ENCODE peak calls at places on chromosome 7, in four cellular contexts. M is AG10803, I is astrocyte, G is tibial nerve. K is an unnamed sample.

GRCh38 chr7:128710391-128710930 is 28.7 kb upstream of the CALU start:
- DNase-seq in M (peak), I (no peak), G (no peak), K (no peak)

GRCh38 chr7:98086231-98086855 is 20.3 kb upstream of the LMTK2 start:
- DNase-seq in M (no peak), I (no peak), G (no peak), K (no peak)

GRCh38 chr7:130940907-130941306 is 206.9 kb upstream of the KLF14 start:
- DNase-seq in M (no peak), I (no peak), G (no peak), K (no peak)

GRCh38 chr7:27161721-27162547 is 3.4 kb downstream of the HOXA9 start:
- DNase-seq in M (no peak), I (no peak), G (peak), K (no peak)

GRCh38 chr7:5001003-5001402 is 42.0 kb upstream of the MMD2 start:
- DNase-seq in M (no peak), I (no peak), G (no peak), K (no peak)

GRCh38 chr7:67566101-67566500 is 569.5 kb downstream of the TYW1 start:
- DNase-seq in M (peak), I (no peak), G (no peak), K (no peak)

GRCh38 chr7:6395898-6396582 is 51.7 kb downstream of the DAGLB start:
- DNase-seq in M (no peak), I (no peak), G (no peak), K (no peak)

GRCh38 chr7:54615545-54615944 is 73.4 kb downstream of the VSTM2A start:
- DNase-seq in M (no peak), I (peak), G (no peak), K (no peak)

GRCh38 chr7:73978681-73979563 is 49.1 kb upstream of the ELN start:
- DNase-seq in M (peak), I (no peak), G (peak), K (no peak)

GRCh38 chr7:143384741-143385631 is 3.8 kb downstream of the ZYX start:
- DNase-seq in M (no peak), I (no peak), G (no peak), K (no peak)

GRCh38 chr7:48962821-48963505 is 38.6 kb downstream of the CDC14C start:
- DNase-seq in M (peak), I (peak), G (no peak), K (no peak)

GRCh38 chr7:84368122-84368521 is 173.5 kb upstream of the SEMA3A start:
- DNase-seq in M (no peak), I (no peak), G (no peak), K (no peak)

GRCh38 chr7:50285259-50285658 is 19.3 kb upstream of the IKZF1 start:
- DNase-seq in M (no peak), I (no peak), G (no peak), K (no peak)

GRCh38 chr7:2651336-2651735 is 19.6 kb downstream of the TTYH3 start:
- DNase-seq in M (no peak), I (no peak), G (no peak), K (peak)

GRCh38 chr7:120864146-120864920 is 6.4 kb upstream of the TSPAN12 start:
- DNase-seq in M (no peak), I (no peak), G (no peak), K (no peak)

GRCh38 chr7:73964786-73965185 is 63.2 kb upstream of the ELN start:
- DNase-seq in M (no peak), I (no peak), G (no peak), K (no peak)

GRCh38 chr7:143884978-143885559 is 16.9 kb downstream of the TCAF1 start:
- DNase-seq in M (peak), I (peak), G (no peak), K (peak)

GRCh38 chr7:74625446-74625845 is 32.1 kb upstream of the GTF2I start:
- DNase-seq in M (peak), I (peak), G (no peak), K (no peak)

GRCh38 chr7:143385891-143386781 is 5.0 kb downstream of the ZYX start:
- DNase-seq in M (no peak), I (peak), G (no peak), K (no peak)

GRCh38 chr7:102080371-102081243 is 206.1 kb upstream of the SH2B2 start:
- DNase-seq in M (no peak), I (no peak), G (no peak), K (no peak)

GRCh38 chr7:30772984-30773383 is 1.8 kb downstream of the MINDY4 start:
- DNase-seq in M (no peak), I (no peak), G (no peak), K (no peak)

GRCh38 chr7:44108768-44109750 is 4.9 kb downstream of the AEBP1 start:
- DNase-seq in M (no peak), I (no peak), G (no peak), K (no peak)

GRCh38 chr7:36440880-36441279 is 51.2 kb downstream of the ANLN start:
- DNase-seq in M (peak), I (peak), G (no peak), K (no peak)

GRCh38 chr7:129264534-129264933 is 39.7 kb downstream of the AHCYL2 start:
- DNase-seq in M (no peak), I (no peak), G (no peak), K (no peak)

GRCh38 chr7:42843209-42843800 is 68.6 kb downstream of the C7orf25 start:
- DNase-seq in M (peak), I (peak), G (no peak), K (no peak)

GRCh38 chr7:134730359-134730758 is 49.1 kb upstream of the CALD1 start:
- DNase-seq in M (peak), I (peak), G (no peak), K (no peak)

GRCh38 chr7:147400221-147400689 is 1190.3 kb upstream of the C7orf33 start:
- DNase-seq in M (peak), I (peak), G (no peak), K (no peak)

GRCh38 chr7:22601028-22601795 is 101.2 kb upstream of the STEAP1B start:
- DNase-seq in M (peak), I (no peak), G (no peak), K (no peak)

GRCh38 chr7:112788778-112789343 is 1.3 kb downstream of the TMEM168 start:
- DNase-seq in M (no peak), I (no peak), G (no peak), K (no peak)

GRCh38 chr7:42155836-42156540 is 81.0 kb downstream of the GLI3 start:
- DNase-seq in M (peak), I (peak), G (no peak), K (no peak)

GRCh38 chr7:73623798-73624668 is at the start of gene MLXIPL:
- DNase-seq in M (peak), I (no peak), G (peak), K (peak)

GRCh38 chr7:158541330-158542010 is 46.2 kb downstream of the PTPRN2 start:
- DNase-seq in M (no peak), I (no peak), G (no peak), K (no peak)

GRCh38 chr7:120273476-120273975 is 551 bp downstream of the KCND2 start:
- DNase-seq in M (no peak), I (peak), G (no peak), K (no peak)

GRCh38 chr7:27260211-27260610 is 17.6 kb downstream of the EVX1 start:
- DNase-seq in M (no peak), I (no peak), G (no peak), K (no peak)

GRCh38 chr7:157527235-157527634 is 190.4 kb downstream of the DNAJB6 start:
- DNase-seq in M (no peak), I (no peak), G (no peak), K (no peak)

GRCh38 chr7:36984710-36985308 is 260.5 kb upstream of the AOAH start:
- DNase-seq in M (no peak), I (no peak), G (no peak), K (no peak)

GRCh38 chr7:86025807-86026206 is 617.9 kb upstream of the GRM3 start:
- DNase-seq in M (no peak), I (no peak), G (no peak), K (no peak)

GRCh38 chr7:137287651-137288258 is 55.8 kb downstream of the PTN start:
- DNase-seq in M (no peak), I (no peak), G (no peak), K (no peak)
- TF ChIP-seq CTCF in M (peak), I (peak), G (peak), K (peak)

DNA sequence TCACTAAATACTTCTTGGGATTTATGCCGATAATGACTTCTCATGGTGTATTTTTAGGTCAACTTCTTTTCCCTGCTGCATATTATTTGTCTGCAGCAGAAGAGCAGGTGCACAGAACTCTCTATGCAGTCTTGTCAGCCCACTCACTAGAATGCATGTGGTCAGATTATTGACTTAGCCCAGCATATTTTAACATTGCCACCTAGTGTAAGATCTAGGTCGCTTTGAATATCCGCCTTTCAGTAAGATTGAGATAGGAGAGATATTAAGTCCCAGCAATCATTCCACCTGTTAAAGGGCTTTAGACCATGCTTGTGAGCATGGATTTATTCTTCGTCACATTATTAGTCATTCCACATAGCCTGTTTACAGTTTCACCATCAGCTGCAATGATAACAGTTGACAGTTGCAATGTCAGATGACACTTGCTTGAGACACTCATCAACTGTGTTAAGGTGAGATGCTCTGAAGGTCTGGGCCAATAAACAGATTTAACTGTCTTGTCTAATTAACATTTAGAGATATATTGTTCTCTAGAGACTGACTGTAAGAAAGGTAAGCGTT is 491.7 kb downstream of the ARL4A start:
- DNase-seq in M (no peak), I (no peak), G (no peak), K (no peak)
- TF ChIP-seq CTCF in M (peak), I (peak), G (peak), K (peak)

GRCh38 chr7:114539575-114539974 is 125.0 kb downstream of the FOXP2 start:
- DNase-seq in M (peak), I (peak), G (no peak), K (no peak)
- TF ChIP-seq CTCF in M (peak), I (no peak), G (no peak), K (peak)

GRCh38 chr7:46390042-46390441 is 469.0 kb upstream of the IGFBP3 start:
- DNase-seq in M (no peak), I (no peak), G (no peak), K (no peak)
- TF ChIP-seq CTCF in M (peak), I (peak), G (no peak), K (no peak)

GRCh38 chr7:1219516-1219915 is 13.2 kb upstream of the UNCX start:
- DNase-seq in M (no peak), I (no peak), G (no peak), K (no peak)

GRCh38 chr7:1223196-1224092 is 9.2 kb upstream of the UNCX start:
- DNase-seq in M (no peak), I (no peak), G (no peak), K (no peak)

GRCh38 chr7:1220000-1220726 is 12.5 kb upstream of the UNCX start:
- DNase-seq in M (no peak), I (no peak), G (no peak), K (no peak)

GRCh38 chr7:1218541-1219165 is 14.0 kb upstream of the UNCX start:
- DNase-seq in M (no peak), I (no peak), G (no peak), K (no peak)

GRCh38 chr7:1220958-1221745 is 11.5 kb upstream of the UNCX start:
- DNase-seq in M (no peak), I (no peak), G (no peak), K (no peak)
- TF ChIP-seq CTCF in M (no peak), I (no peak), G (no peak), K (no peak)

GRCh38 chr7:124077546-124077945 is 44.7 kb upstream of the TMEM229A start:
- DNase-seq in M (no peak), I (no peak), G (no peak), K (no peak)
- TF ChIP-seq CTCF in M (no peak), I (no peak), G (no peak), K (no peak)

GRCh38 chr7:151917791-151918311 is 38.4 kb upstream of the GALNTL5 start:
- DNase-seq in M (no peak), I (no peak), G (no peak), K (no peak)
- TF ChIP-seq CTCF in M (no peak), I (no peak), G (no peak), K (no peak)